ENCODE peak calls at places on chromosomes 6 and 20, in six cellular contexts. Z is hepatocyte, B is H9, R is neuronal stem cell, H is fibroblast of lung, Y is K562. F is an unnamed sample.

GRCh38 chr6:161031721-161032495 is 40.3 kb downstream of the MAP3K4 start:
- DNase-seq in Z (no peak), B (no peak), R (no peak), H (peak; percentile 81), Y (no peak), F (peak; percentile 48)

GRCh38 chr6:117555882-117556498 is 46.3 kb downstream of the GOPC start:
- DNase-seq in Z (peak; percentile 53), B (no peak), R (no peak), H (no peak), Y (no peak), F (peak; percentile 32)

GRCh38 chr20:49973964-49974363 is 8.8 kb upstream of the SNAI1 start:
- DNase-seq in Z (no peak), B (no peak), R (no peak), H (no peak), Y (no peak), F (no peak)

GRCh38 chr6:125852587-125852986 is 61.8 kb downstream of the NCOA7 start:
- DNase-seq in Z (no peak), B (no peak), R (no peak), H (no peak), Y (no peak), F (no peak)

GRCh38 chr20:57563522-57563921 is 2.6 kb downstream of the PCK1 start:
- DNase-seq in Z (no peak), B (no peak), R (no peak), H (no peak), Y (no peak), F (no peak)

GRCh38 chr20:42484335-42484734 is 705.4 kb downstream of the PTPRT start:
- DNase-seq in Z (peak; percentile 10), B (no peak), R (no peak), H (peak; percentile 2), Y (no peak), F (no peak)

GRCh38 chr6:84779917-84780316 is 15.5 kb upstream of the TBX18 start:
- DNase-seq in Z (no peak), B (no peak), R (no peak), H (no peak), Y (no peak), F (no peak)

GRCh38 chr6:136031982-136032381 is 180.5 kb downstream of the PDE7B start:
- DNase-seq in Z (peak; percentile 40), B (no peak), R (no peak), H (peak; percentile 36), Y (peak; percentile 30), F (no peak)

GRCh38 chr6:129110687-129111343 is 227.9 kb downstream of the LAMA2 start:
- DNase-seq in Z (no peak), B (no peak), R (no peak), H (no peak), Y (no peak), F (no peak)

GRCh38 chr20:34768105-34768504 is 57.3 kb downstream of the NCOA6 start:
- DNase-seq in Z (no peak), B (no peak), R (no peak), H (peak; percentile 58), Y (no peak), F (no peak)

GRCh38 chr6:159852877-159853276 is 37.9 kb upstream of the MAS1 start:
- DNase-seq in Z (peak; percentile 36), B (no peak), R (no peak), H (no peak), Y (no peak), F (no peak)

GRCh38 chr20:32609371-32609773 is 24.2 kb upstream of the NOL4L start:
- DNase-seq in Z (no peak), B (no peak), R (no peak), H (no peak), Y (no peak), F (no peak)

GRCh38 chr6:158124288-158124687 is 43.8 kb downstream of the SERAC1 start:
- DNase-seq in Z (no peak), B (no peak), R (no peak), H (no peak), Y (no peak), F (no peak)

GRCh38 chr20:57439432-57439831 is 48.2 kb downstream of the RBM38 start:
- DNase-seq in Z (no peak), B (no peak), R (no peak), H (no peak), Y (no peak), F (peak; percentile 47)

GRCh38 chr20:20677186-20677585 is 35.3 kb downstream of the RALGAPA2 start:
- DNase-seq in Z (no peak), B (no peak), R (no peak), H (peak; percentile 64), Y (no peak), F (peak; percentile 63)

GRCh38 chr6:12047304-12047703 is 35.2 kb downstream of the HIVEP1 start:
- DNase-seq in Z (no peak), B (no peak), R (no peak), H (no peak), Y (no peak), F (no peak)

GRCh38 chr6:39819226-39819625 is 27.1 kb downstream of the DAAM2 start:
- DNase-seq in Z (no peak), B (no peak), R (no peak), H (peak; percentile 45), Y (no peak), F (no peak)

GRCh38 chr6:6582111-6582510 is 6.4 kb upstream of the LY86 start:
- DNase-seq in Z (no peak), B (no peak), R (no peak), H (no peak), Y (no peak), F (no peak)

GRCh38 chr6:6586167-6586566 is 2.4 kb upstream of the LY86 start:
- DNase-seq in Z (no peak), B (no peak), R (no peak), H (no peak), Y (no peak), F (no peak)

GRCh38 chr6:6584310-6585002 is 4.1 kb upstream of the LY86 start:
- DNase-seq in Z (no peak), B (no peak), R (no peak), H (no peak), Y (no peak), F (no peak)

GRCh38 chr6:6585003-6585311 is 3.6 kb upstream of the LY86 start:
- DNase-seq in Z (no peak), B (no peak), R (no peak), H (no peak), Y (no peak), F (no peak)

GRCh38 chr6:6583836-6584235 is 4.7 kb upstream of the LY86 start:
- DNase-seq in Z (no peak), B (no peak), R (no peak), H (no peak), Y (no peak), F (no peak)
- H2AFZ ChIP-seq in Z (no peak overlapping the region), B (no peak overlapping the region), R (peak overlapping the region; percentile 47), H (no peak overlapping the region), Y (no peak overlapping the region), F (no peak overlapping the region)

GRCh38 chr20:56072165-56072564 is 66.8 kb upstream of the CBLN4 start:
- DNase-seq in Z (no peak), B (no peak), R (no peak), H (no peak), Y (no peak), F (no peak)
- H3K9me3 ChIP-seq in Z (no peaks in the 10 kb centered on the region), B (peaks cover 94% of the 10 kb centered on the region), R (no peaks in the 10 kb centered on the region), H (no peaks in the 10 kb centered on the region), Y (peaks cover 2% of the 10 kb centered on the region), F (no peaks in the 10 kb centered on the region)

GRCh38 chr20:1423206-1423605 is 30.4 kb upstream of the FKBP1A start:
- DNase-seq in Z (no peak), B (no peak), R (no peak), H (no peak), Y (no peak), F (no peak)
- H2AFZ ChIP-seq in Z (no peak overlapping the region), B (no peak overlapping the region), R (peak overlapping the region; percentile 85), H (no peak overlapping the region), Y (peak overlapping the region; percentile 94), F (no peak overlapping the region)

DNA sequence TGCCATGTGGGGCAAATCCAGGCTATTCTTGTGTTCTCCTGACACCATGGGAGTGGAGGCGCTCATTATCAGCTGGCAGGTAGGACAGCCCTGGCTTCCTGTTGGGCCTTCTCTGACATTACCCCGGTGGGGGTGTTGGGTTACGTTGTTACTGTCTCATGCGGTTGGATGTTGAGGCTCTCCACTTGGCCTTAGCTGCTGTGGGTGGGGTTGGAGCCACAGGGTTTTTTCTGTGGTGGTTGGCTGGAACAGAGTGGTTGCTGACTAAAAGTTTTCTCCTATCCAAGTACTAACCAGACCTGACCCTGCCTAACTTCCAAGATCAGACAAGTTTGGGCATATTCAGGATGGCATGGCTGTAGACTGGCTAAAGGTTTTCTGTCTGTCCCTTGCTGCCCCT is 20.2 kb downstream of the RIPK1 start:
- DNase-seq in Z (no peak), B (no peak), R (no peak), H (peak; percentile 56), Y (no peak), F (peak; percentile 76)
- H3K9me3 ChIP-seq in Z (no peaks in the 10 kb centered on the region), B (peaks cover 54% of the 10 kb centered on the region), R (no peaks in the 10 kb centered on the region), H (no peaks in the 10 kb centered on the region), Y (peaks cover 16% of the 10 kb centered on the region), F (peaks cover 9% of the 10 kb centered on the region)

DNA sequence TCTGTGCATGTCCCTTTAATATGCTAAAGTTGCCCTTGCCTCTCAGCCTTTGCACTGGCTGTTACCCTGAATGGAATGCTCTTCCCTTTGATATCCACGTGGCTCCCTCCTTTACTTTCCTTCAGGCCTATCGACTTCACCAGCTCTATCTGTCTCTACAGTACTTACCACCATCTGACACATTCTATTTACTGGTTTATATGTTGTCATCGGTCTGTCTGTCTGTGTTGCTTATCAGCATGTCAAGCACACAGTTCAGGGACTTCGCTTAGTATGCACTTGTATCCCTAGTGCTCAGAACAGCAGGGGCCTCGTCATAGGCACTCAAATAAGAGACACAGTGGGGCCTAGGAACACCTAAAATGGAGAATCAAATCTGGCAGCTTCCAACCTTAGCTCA is 35.2 kb upstream of the RNF24 start:
- DNase-seq in Z (no peak), B (no peak), R (no peak), H (no peak), Y (no peak), F (no peak)
- H2AFZ ChIP-seq in Z (no peak overlapping the region), B (no peak overlapping the region), R (no peak overlapping the region), H (no peak overlapping the region), Y (peak overlapping the region; percentile 79), F (no peak overlapping the region)

GRCh38 chr6:45445749-45446454 is 68.2 kb upstream of the SUPT3H start:
- DNase-seq in Z (peak; percentile 91), B (peak; percentile 33), R (peak; percentile 5), H (peak; percentile 98), Y (peak; percentile 89), F (peak; percentile 95)
- H3K9me3 ChIP-seq in Z (no peaks in the 10 kb centered on the region), B (no peaks in the 10 kb centered on the region), R (no peaks in the 10 kb centered on the region), H (no peaks in the 10 kb centered on the region), Y (no peaks in the 10 kb centered on the region), F (no peaks in the 10 kb centered on the region)